ENCODE peak calls at places on chromosomes 7 and 10, in seven cellular contexts. R, T, J, I, F, P and Q are unnamed samples.
A peak's percentile ranks its signal among the peaks of the same experiment; 100 is the strongest.

GRCh38 chr7:127967276-127967675 is 64.0 kb downstream of the LRRC4 start:
- DNase-seq in J (no peak), R (no peak), T (no peak), F (no peak), I (no peak), P (no peak), Q (no peak)

GRCh38 chr10:92572362-92573090 is 1.4 kb downstream of the IDE start:
- DNase-seq in J (peak; percentile 24), P (no peak), R (no peak), I (no peak), T (no peak), F (peak; percentile 13), Q (no peak)

GRCh38 chr10:113616244-113617074 is 47.4 kb downstream of the NRAP start:
- DNase-seq in I (no peak), P (peak; percentile 6), J (peak; percentile 21), T (peak; percentile 16), F (peak; percentile 32), R (no peak), Q (peak; percentile 30)

GRCh38 chr10:104441601-104442000 is 88.0 kb downstream of the CFAP58 start:
- DNase-seq in P (no peak), T (no peak), J (no peak), F (no peak), I (no peak), R (no peak), Q (no peak)

GRCh38 chr7:159095979-159096411 is 48.7 kb downstream of the VIPR2 start:
- DNase-seq in J (no peak), P (no peak), I (no peak), T (no peak), F (no peak), R (no peak), Q (no peak)

GRCh38 chr7:43108255-43109011 is 4.0 kb upstream of the HECW1 start:
- DNase-seq in P (peak; percentile 45), I (peak; percentile 31), F (peak; percentile 65), T (peak; percentile 44), R (peak; percentile 98), J (peak; percentile 76), Q (peak; percentile 78)

GRCh38 chr10:12638103-12638502 is 288.8 kb downstream of the CAMK1D start:
- DNase-seq in R (no peak), I (no peak), J (peak; percentile 23), T (no peak), F (no peak), P (peak; percentile 24), Q (no peak)

GRCh38 chr10:112404612-112405011 is 30.7 kb downstream of the ACSL5 start:
- DNase-seq in T (peak; percentile 74), P (no peak), J (no peak), I (no peak), F (no peak), R (no peak), Q (no peak)

GRCh38 chr10:43076876-43077420 is at the start of gene RET:
- DNase-seq in F (peak; percentile 94), P (no peak), J (peak; percentile 98), R (peak; percentile 72), I (no peak), T (no peak), Q (peak; percentile 94)

GRCh38 chr10:132158122-132158741 is 28.5 kb upstream of the DPYSL4 start:
- DNase-seq in F (no peak), R (no peak), I (no peak), J (peak; percentile 88), P (no peak), T (peak; percentile 15), Q (no peak)

GRCh38 chr10:718143-718700 is 28.8 kb upstream of the DIP2C start:
- DNase-seq in I (no peak), F (no peak), J (no peak), P (peak; percentile 36), R (no peak), T (no peak), Q (no peak)

GRCh38 chr10:9719246-9719645 is 1298.4 kb upstream of the CELF2 start:
- DNase-seq in R (no peak), F (no peak), J (no peak), I (no peak), T (no peak), P (no peak), Q (no peak)

GRCh38 chr10:100531761-100532160 is 2.1 kb upstream of the NDUFB8 start:
- DNase-seq in R (no peak), F (no peak), T (no peak), I (peak; percentile 50), P (no peak), J (no peak), Q (no peak)

GRCh38 chr7:55179897-55180682 is 161.3 kb downstream of the EGFR start:
- DNase-seq in T (no peak), F (no peak), J (peak; percentile 90), R (no peak), P (no peak), I (no peak), Q (no peak)

GRCh38 chr10:43049081-43049551 is 27.8 kb upstream of the RET start:
- DNase-seq in F (no peak), J (peak; percentile 8), R (no peak), P (no peak), I (no peak), T (no peak), Q (no peak)

GRCh38 chr10:78465456-78465855 is 431.8 kb downstream of the RPS24 start:
- DNase-seq in I (no peak), J (peak; percentile 46), T (no peak), F (no peak), R (no peak), P (no peak), Q (no peak)

GRCh38 chr10:8037941-8038894 is 16.3 kb upstream of the GATA3 start:
- DNase-seq in J (no peak), I (no peak), P (no peak), T (no peak), R (no peak), F (no peak), Q (no peak)

GRCh38 chr7:12635830-12636229 is 51.6 kb upstream of the ARL4A start:
- DNase-seq in P (no peak), F (no peak), R (no peak), I (peak; percentile 32), T (no peak), J (no peak), Q (peak; percentile 28)

GRCh38 chr10:109987413-109987812 is 20.4 kb upstream of the ADD3 start:
- DNase-seq in I (no peak), T (no peak), P (peak; percentile 67), F (no peak), R (no peak), J (no peak), Q (peak; percentile 66)
- TF ChIP-seq JUND in I (no peak), T (no peak), P (no peak), F (no peak), R (no peak), J (peak; percentile 67), Q (no peak)

GRCh38 chr7:132865766-132866531 is 215.9 kb downstream of the CHCHD3 start:
- DNase-seq in I (no peak), J (no peak), P (peak; percentile 17), R (no peak), F (no peak), T (no peak), Q (no peak)

GRCh38 chr7:132872034-132872433 is 209.9 kb downstream of the CHCHD3 start:
- DNase-seq in T (no peak), P (no peak), F (no peak), I (no peak), R (no peak), J (no peak), Q (no peak)

GRCh38 chr7:132871419-132871818 is 210.5 kb downstream of the CHCHD3 start:
- DNase-seq in R (no peak), F (no peak), P (no peak), T (no peak), J (no peak), I (no peak), Q (no peak)

GRCh38 chr7:132866551-132866950 is 215.3 kb downstream of the CHCHD3 start:
- DNase-seq in P (no peak), J (no peak), I (no peak), F (no peak), R (no peak), T (no peak), Q (no peak)

DNA sequence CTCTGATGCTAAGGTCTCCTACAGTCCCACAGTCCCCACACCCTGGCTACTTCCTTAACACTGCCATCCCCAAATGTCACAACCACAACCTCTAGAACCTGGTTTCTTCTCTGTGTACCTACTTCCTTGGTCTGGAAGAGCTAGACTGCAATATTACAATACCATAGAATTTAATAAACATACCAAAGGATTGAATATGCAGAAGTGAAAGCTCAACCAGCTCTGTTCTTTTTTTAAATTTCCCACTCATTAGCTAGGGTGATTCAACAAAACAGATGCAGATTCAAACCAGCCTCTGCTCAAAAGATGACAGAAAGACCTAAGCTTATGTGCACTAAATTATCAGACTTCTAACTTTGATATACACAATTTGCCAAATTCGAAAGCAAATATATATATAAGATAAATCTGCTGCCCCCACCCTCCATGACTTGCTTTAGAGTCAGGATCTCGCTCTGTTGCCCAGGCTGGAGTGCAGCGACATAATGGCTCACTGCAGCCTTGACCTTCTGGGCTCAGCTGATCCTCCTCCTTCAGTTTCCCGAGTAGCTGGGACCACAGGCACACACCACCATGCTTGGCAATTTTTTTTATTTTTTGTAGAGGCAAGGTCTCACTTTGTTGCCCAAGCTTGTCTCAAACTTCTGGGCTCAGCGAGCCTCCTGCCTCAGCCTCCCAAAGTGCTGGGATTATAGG is 212.6 kb downstream of the CHCHD3 start:
- DNase-seq in J (no peak), I (no peak), P (no peak), F (no peak), R (no peak), T (no peak), Q (no peak)
- TF ChIP-seq JUND in J (no peak), I (no peak), P (no peak), F (no peak), R (no peak), T (no peak), Q (no peak)

DNA sequence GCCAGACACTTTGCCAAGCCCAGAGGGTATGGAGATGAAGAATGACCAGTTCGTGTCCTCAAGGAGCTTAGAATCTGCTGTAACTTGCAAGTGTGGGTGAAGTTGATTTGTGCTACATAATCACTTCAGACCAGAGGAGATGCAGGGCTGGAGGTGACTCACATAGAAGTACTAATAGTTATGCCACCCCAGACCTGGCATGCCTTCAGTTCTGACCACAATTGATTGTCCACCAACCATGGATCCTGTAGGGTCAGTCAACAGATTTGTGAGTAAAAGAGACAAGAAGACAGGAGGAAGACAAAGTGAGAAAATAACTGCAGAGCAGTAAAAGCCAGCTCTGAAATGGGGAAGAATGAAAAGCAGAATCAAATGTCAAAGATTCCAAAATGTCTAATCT is 51.2 kb upstream of the BMPER start:
- DNase-seq in I (no peak), F (no peak), J (no peak), R (no peak), P (no peak), T (no peak), Q (no peak)
- TF ChIP-seq JUND in I (no peak), F (no peak), J (peak; percentile 68), R (no peak), P (no peak), T (no peak), Q (no peak)

GRCh38 chr7:102843850-102844249 is 69.0 kb upstream of the LRRC17 start:
- DNase-seq in R (no peak), P (no peak), F (no peak), T (no peak), I (peak; percentile 61), J (no peak), Q (no peak)

GRCh38 chr7:102845351-102845750 is 67.4 kb upstream of the LRRC17 start:
- DNase-seq in F (no peak), T (no peak), R (no peak), I (no peak), P (no peak), J (no peak), Q (no peak)

GRCh38 chr7:102849538-102849937 is 63.3 kb upstream of the LRRC17 start:
- DNase-seq in R (no peak), P (no peak), J (no peak), I (no peak), F (no peak), T (no peak), Q (no peak)

GRCh38 chr7:102849079-102849478 is 63.7 kb upstream of the LRRC17 start:
- DNase-seq in P (no peak), R (no peak), F (no peak), J (no peak), T (no peak), I (no peak), Q (no peak)
- TF ChIP-seq JUND in P (no peak), R (no peak), F (no peak), J (no peak), T (no peak), I (no peak), Q (no peak)